ENCODE peak calls at places on chromosomes 2 and 18, in six cellular contexts. G is left kidney; N is substantia nigra; L is stimulated activated CD8-positive, alpha-beta memory T cell treated with anti-CD3 and anti-CD28 coated beads, Interleukin-12 subunit alpha, Interleukin-12 subunit beta, amount 100 ng/mL, for 4 hours; D is NCI-H1092 treated with DMSO at 0.1 percent for 48 hours; S is osteocyte. I is an unnamed sample.

GRCh38 chr2:150520887-150521664 is 33.6 kb upstream of the RND3 start:
- DNase-seq in G (no peak), N (no peak), L (no peak), D (no peak), S (no peak), I (no peak)

GRCh38 chr2:213238753-213239591 is 45.3 kb upstream of the SPAG16 start:
- DNase-seq in G (no peak), N (no peak), L (no peak), D (no peak), S (no peak), I (no peak)

GRCh38 chr18:649341-649740 is 8.1 kb upstream of the TYMS start:
- DNase-seq in G (no peak), N (no peak), L (no peak), D (no peak), S (no peak), I (no peak)

GRCh38 chr2:29910960-29911359 is 10.4 kb downstream of the ALK start:
- DNase-seq in G (no peak), N (no peak), L (no peak), D (no peak), S (no peak), I (no peak)

GRCh38 chr18:56389190-56389589 is 249.2 kb downstream of the TXNL1 start:
- DNase-seq in G (no peak), N (no peak), L (no peak), D (no peak), S (no peak), I (no peak)

GRCh38 chr18:49243391-49243790 is 217.1 kb downstream of the DYM start:
- DNase-seq in G (no peak), N (no peak), L (no peak), D (no peak), S (no peak), I (no peak)

GRCh38 chr2:106085441-106085911 is 108.6 kb downstream of the UXS1 start:
- DNase-seq in G (peak; percentile 43), N (no peak), L (no peak), D (no peak), S (no peak), I (no peak)

GRCh38 chr2:219003979-219004378 is 10.8 kb upstream of the CRYBA2 start:
- DNase-seq in G (no peak), N (no peak), L (no peak), D (no peak), S (no peak), I (no peak)

GRCh38 chr2:237298323-237299118 is 115.4 kb downstream of the COL6A3 start:
- DNase-seq in G (peak; percentile 65), N (no peak), L (no peak), D (no peak), S (no peak), I (peak; percentile 83)

GRCh38 chr2:70939001-70939846 is 3.5 kb downstream of the ATP6V1B1 start:
- DNase-seq in G (peak; percentile 45), N (no peak), L (no peak), D (no peak), S (peak; percentile 83), I (no peak)

GRCh38 chr2:19282305-19282704 is 76.1 kb downstream of the OSR1 start:
- DNase-seq in G (no peak), N (no peak), L (no peak), D (no peak), S (no peak), I (no peak)

GRCh38 chr2:217208867-217209266 is 349.0 kb upstream of the TNP1 start:
- DNase-seq in G (no peak), N (no peak), L (no peak), D (no peak), S (no peak), I (no peak)

GRCh38 chr2:19790291-19790690 is 111.5 kb downstream of the TTC32 start:
- DNase-seq in G (no peak), N (no peak), L (no peak), D (no peak), S (no peak), I (no peak)

GRCh38 chr2:205500951-205501350 is 181.3 kb upstream of the NRP2 start:
- DNase-seq in G (no peak), N (no peak), L (no peak), D (no peak), S (no peak), I (no peak)

GRCh38 chr2:195319112-195319460 is 337.9 kb upstream of the SLC39A10 start:
- DNase-seq in G (no peak), N (no peak), L (no peak), D (no peak), S (no peak), I (no peak)

GRCh38 chr2:183035298-183035953 is 2.8 kb downstream of the NCKAP1 start:
- DNase-seq in G (no peak), N (no peak), L (no peak), D (no peak), S (no peak), I (no peak)

GRCh38 chr18:48826806-48827205 is 124.0 kb downstream of the SMAD7 start:
- DNase-seq in G (no peak), N (no peak), L (no peak), D (no peak), S (peak; percentile 36), I (no peak)

GRCh38 chr2:13093644-13094043 is 376.9 kb downstream of the TRIB2 start:
- DNase-seq in G (no peak), N (no peak), L (no peak), D (no peak), S (no peak), I (no peak)

GRCh38 chr18:50142441-50143120 is 52.4 kb downstream of the MYO5B start:
- DNase-seq in G (no peak), N (no peak), L (no peak), D (no peak), S (no peak), I (no peak)

GRCh38 chr2:179263015-179263414 is 1.6 kb downstream of the SESTD1 start:
- DNase-seq in G (no peak), N (no peak), L (no peak), D (no peak), S (no peak), I (no peak)

GRCh38 chr2:183780072-183780471 is 655.8 kb downstream of the NUP35 start:
- DNase-seq in G (no peak), N (no peak), L (no peak), D (no peak), S (no peak), I (no peak)

GRCh38 chr2:127218843-127219715 is 1.0 kb downstream of the CYP27C1 start:
- DNase-seq in G (peak; percentile 89), N (no peak), L (no peak), D (no peak), S (no peak), I (no peak)

GRCh38 chr2:141109633-141110032 is 1021.2 kb downstream of the LRP1B start:
- DNase-seq in G (no peak), N (no peak), L (no peak), D (no peak), S (no peak), I (no peak)

GRCh38 chr2:220396287-220396686 is 768.9 kb downstream of the SLC4A3 start:
- DNase-seq in G (no peak), N (no peak), L (no peak), D (no peak), S (no peak), I (no peak)

GRCh38 chr2:2014251-2014761 is 270.0 kb upstream of the PXDN start:
- DNase-seq in G (peak; percentile 49), N (peak; percentile 38), L (no peak), D (no peak), S (no peak), I (no peak)